ENCODE peak calls at places on chromosomes 16 and 17, in eight cellular contexts. Q is hippocampal formation; I is frontal cortex; C is mesendoderm; S is tibial artery; E is activated T-cell treated with anti-CD3 and anti-CD28 coated beads, Interleukin-2, amount 50 U/mL, for 72 hours; P is astrocyte of the hippocampus; Z is activated CD4-positive, alpha-beta T cell treated with anti-CD3 and anti-CD28 coated beads, Interleukin-2, amount 50 U/mL, for 4 hours. T is an unnamed sample.

GRCh38 chr16:85718682-85719081 is 29.9 kb upstream of the GINS2 start:
- DNase-seq in Q (no peak), I (no peak), C (no peak), S (no peak), E (no peak), P (peak; percentile 28), Z (no peak), T (peak; percentile 81)

GRCh38 chr17:72432143-72432604 is 311.4 kb downstream of the SOX9 start:
- DNase-seq in Q (no peak), I (no peak), C (no peak), S (no peak), E (no peak), P (no peak), Z (no peak), T (no peak)

GRCh38 chr16:88066680-88067529 is 115.7 kb downstream of the BANP start:
- DNase-seq in Q (no peak), I (no peak), C (no peak), S (no peak), E (no peak), P (no peak), Z (no peak), T (no peak)

GRCh38 chr17:12256380-12256995 is 235.8 kb downstream of the MAP2K4 start:
- DNase-seq in Q (no peak), I (peak; percentile 4), C (peak; percentile 56), S (peak; percentile 39), E (peak; percentile 4), P (peak; percentile 72), Z (no peak), T (peak; percentile 75)

GRCh38 chr17:3762922-3763776 is 37.8 kb downstream of the ITGAE start:
- DNase-seq in Q (no peak), I (no peak), C (no peak), S (no peak), E (peak; percentile 77), P (no peak), Z (no peak), T (peak; percentile 37)

GRCh38 chr16:53898993-53899392 is 195.0 kb downstream of the FTO start:
- DNase-seq in Q (no peak), I (no peak), C (no peak), S (no peak), E (no peak), P (no peak), Z (no peak), T (no peak)

GRCh38 chr16:56690420-56691122 is 8.3 kb downstream of the MT1X start:
- DNase-seq in Q (no peak), I (no peak), C (no peak), S (no peak), E (no peak), P (no peak), Z (no peak), T (no peak)

GRCh38 chr16:70675851-70676513 is 9.9 kb downstream of the MTSS2 start:
- DNase-seq in Q (no peak), I (no peak), C (no peak), S (no peak), E (no peak), P (no peak), Z (no peak), T (peak; percentile 52)